ENCODE peak calls at places on chromosomes 5 and 9, in five cellular contexts. E, R, U, N and I are unnamed samples.

GRCh38 chr5:8520922-8521321 is 652.0 kb downstream of the MTRR start:
- DNase-seq in E (no peak), R (no peak), U (no peak), N (no peak), I (no peak)

GRCh38 chr5:110054240-110054639 is 364.5 kb downstream of the MAN2A1 start:
- DNase-seq in E (peak; percentile 87), R (peak; percentile 82), U (no peak), N (peak; percentile 44), I (peak; percentile 16)

GRCh38 chr9:73269430-73270101 is 117.9 kb downstream of the ANXA1 start:
- DNase-seq in E (peak; percentile 58), R (peak; percentile 66), U (no peak), N (no peak), I (no peak)

GRCh38 chr5:164302533-164303235 is 797.3 kb downstream of the MAT2B start:
- DNase-seq in E (peak; percentile 22), R (peak; percentile 65), U (no peak), N (no peak), I (no peak)

GRCh38 chr5:151825445-151825844 is 53.7 kb downstream of the G3BP1 start:
- DNase-seq in E (peak; percentile 65), R (peak; percentile 62), U (no peak), N (peak; percentile 44), I (peak; percentile 15)

GRCh38 chr9:113520109-113520642 is 56.6 kb downstream of the RGS3 start:
- DNase-seq in E (peak; percentile 41), R (peak; percentile 41), U (no peak), N (no peak), I (no peak)

GRCh38 chr5:149471406-149472183 is 79.6 kb downstream of the CSNK1A1 start:
- DNase-seq in E (peak; percentile 64), R (peak; percentile 39), U (peak; percentile 58), N (no peak), I (no peak)

GRCh38 chr5:80238778-80239679 is 16.8 kb downstream of the SERINC5 start:
- DNase-seq in E (peak; percentile 81), R (peak; percentile 57), U (peak; percentile 81), N (peak; percentile 84), I (peak; percentile 67)

GRCh38 chr5:135222771-135223170 is 176.3 kb downstream of the MACROH2A1 start:
- DNase-seq in E (no peak), R (no peak), U (no peak), N (no peak), I (no peak)

GRCh38 chr9:110066929-110067716 is 140.8 kb downstream of the C9orf152 start:
- DNase-seq in E (no peak), R (no peak), U (no peak), N (no peak), I (no peak)

GRCh38 chr9:25557645-25558300 is 120.5 kb downstream of the TUSC1 start:
- DNase-seq in E (no peak), R (no peak), U (no peak), N (no peak), I (no peak)

GRCh38 chr5:171782332-171782966 is 3.2 kb upstream of the SMIM23 start:
- DNase-seq in E (no peak), R (no peak), U (no peak), N (no peak), I (no peak)

GRCh38 chr9:88308831-88309230 is 79.4 kb upstream of the SPIN1 start:
- DNase-seq in E (no peak), R (no peak), U (no peak), N (no peak), I (no peak)

GRCh38 chr5:134177197-134178171 is 734 bp upstream of the SKP1 start:
- DNase-seq in E (peak; percentile 81), R (peak; percentile 64), U (peak; percentile 51), N (peak; percentile 74), I (peak; percentile 88)

GRCh38 chr5:97471951-97472350 is 288.9 kb upstream of the RIOK2 start:
- DNase-seq in E (no peak), R (no peak), U (no peak), N (no peak), I (no peak)

GRCh38 chr9:105083246-105083645 is 155.3 kb upstream of the ABCA1 start:
- DNase-seq in E (no peak), R (no peak), U (no peak), N (no peak), I (no peak)

GRCh38 chr9:112601646-112602045 is 115.0 kb downstream of the KIAA1958 start:
- DNase-seq in E (peak; percentile 38), R (peak; percentile 56), U (no peak), N (no peak), I (no peak)

GRCh38 chr5:67234671-67235176 is 38.1 kb upstream of the CD180 start:
- DNase-seq in E (peak; percentile 96), R (peak; percentile 88), U (peak; percentile 55), N (peak; percentile 49), I (no peak)

GRCh38 chr9:127495884-127496555 is 44.7 kb downstream of the LRSAM1 start:
- DNase-seq in E (no peak), R (no peak), U (no peak), N (no peak), I (no peak)

GRCh38 chr5:58459276-58459859 is 518 bp downstream of the PLK2 start:
- DNase-seq in E (no peak), R (peak; percentile 50), U (peak; percentile 57), N (peak; percentile 51), I (peak; percentile 15)

GRCh38 chr5:37615184-37615583 is 224.7 kb downstream of the GDNF start:
- DNase-seq in E (peak; percentile 94), R (peak; percentile 77), U (no peak), N (no peak), I (no peak)

GRCh38 chr9:76729980-76730737 is 34.1 kb upstream of the PCA3 start:
- DNase-seq in E (no peak), R (no peak), U (no peak), N (no peak), I (no peak)

GRCh38 chr5:68798877-68799276 is 294.9 kb upstream of the SLC30A5 start:
- DNase-seq in E (no peak), R (no peak), U (no peak), N (no peak), I (no peak)

GRCh38 chr9:20988916-20989315 is 42.5 kb downstream of the HACD4 start:
- DNase-seq in E (peak; percentile 29), R (peak; percentile 59), U (no peak), N (no peak), I (no peak)

GRCh38 chr9:95447660-95448420 is 68.9 kb downstream of the PTCH1 start:
- DNase-seq in E (peak; percentile 23), R (no peak), U (no peak), N (peak; percentile 46), I (no peak)

GRCh38 chr9:132973713-132974112 is 4.8 kb upstream of the GFI1B start:
- DNase-seq in E (no peak), R (peak; percentile 34), U (no peak), N (no peak), I (no peak)

GRCh38 chr9:116635908-116636307 is 51.2 kb upstream of the TRIM32 start:
- DNase-seq in E (no peak), R (no peak), U (no peak), N (no peak), I (no peak)

GRCh38 chr5:78975035-78975434 is 10.1 kb downstream of the ARSB start:
- DNase-seq in E (no peak), R (no peak), U (no peak), N (no peak), I (no peak)

GRCh38 chr5:105677291-105677690 is 1993.4 kb downstream of the EFNA5 start:
- DNase-seq in E (no peak), R (peak; percentile 11), U (no peak), N (no peak), I (no peak)

GRCh38 chr5:10563132-10563939 is 534 bp upstream of the ANKRD33B start:
- DNase-seq in E (no peak), R (peak; percentile 63), U (peak; percentile 64), N (peak; percentile 52), I (peak; percentile 24)

GRCh38 chr9:124282442-124283231 is 24.9 kb downstream of the NEK6 start:
- DNase-seq in E (peak; percentile 77), R (peak; percentile 65), U (peak; percentile 83), N (peak; percentile 80), I (no peak)

GRCh38 chr9:133821606-133822438 is 83.7 kb upstream of the SARDH start:
- DNase-seq in E (peak; percentile 76), R (no peak), U (no peak), N (no peak), I (no peak)

GRCh38 chr9:129368458-129368978 is 190.5 kb upstream of the IER5L start:
- DNase-seq in E (no peak), R (no peak), U (no peak), N (no peak), I (no peak)

GRCh38 chr5:128674837-128675446 is 136.9 kb upstream of the FBN2 start:
- DNase-seq in E (peak; percentile 52), R (peak; percentile 62), U (no peak), N (peak; percentile 28), I (no peak)

GRCh38 chr5:122415481-122416120 is 103.6 kb downstream of the SNCAIP start:
- DNase-seq in E (peak; percentile 72), R (peak; percentile 71), U (peak; percentile 49), N (peak; percentile 49), I (no peak)